ENCODE peak calls at places on chromosome 2, in five cellular contexts. H is cardiac fibroblast, B is OCI-LY7, W is astrocyte of the spinal cord, R is left ventricle myocardium inferior. P is an unnamed sample.

GRCh38 chr2:191189112-191189635 is 38.4 kb upstream of the STAT4 start:
- DNase-seq in R (no peak), W (no peak), B (no peak), H (no peak), P (no peak)

GRCh38 chr2:199278099-199278498 is 179.6 kb downstream of the SATB2 start:
- DNase-seq in H (no peak), R (no peak), B (no peak), W (peak; percentile 88), P (peak; percentile 34)

GRCh38 chr2:151576080-151576479 is 158.2 kb downstream of the NEB start:
- DNase-seq in R (no peak), B (no peak), W (no peak), H (no peak), P (no peak)

GRCh38 chr2:84959494-84960156 is 11.3 kb upstream of the KCMF1 start:
- DNase-seq in B (no peak), H (peak; percentile 24), R (no peak), W (no peak), P (no peak)

GRCh38 chr2:239152239-239152915 is 248.4 kb downstream of the HDAC4 start:
- DNase-seq in H (no peak), R (peak; percentile 24), W (no peak), B (no peak), P (no peak)

GRCh38 chr2:64067326-64067725 is 48.1 kb upstream of the VPS54 start:
- DNase-seq in W (no peak), H (peak; percentile 22), R (no peak), B (no peak), P (no peak)

GRCh38 chr2:45769786-45770576 is 118.5 kb downstream of the PRKCE start:
- DNase-seq in B (peak; percentile 34), R (no peak), W (no peak), H (no peak), P (no peak)

GRCh38 chr2:29262681-29263260 is 147.6 kb downstream of the CLIP4 start:
- DNase-seq in R (no peak), H (no peak), W (peak; percentile 7), B (no peak), P (no peak)

GRCh38 chr2:102060047-102060446 is 68.3 kb downstream of the IL1R2 start:
- DNase-seq in H (no peak), W (no peak), B (no peak), R (no peak), P (no peak)

GRCh38 chr2:38778686-38779082 is 674 bp downstream of the GEMIN6 start:
- DNase-seq in R (no peak), B (peak; percentile 17), W (no peak), H (no peak), P (no peak)

GRCh38 chr2:237895544-237896506 is 36.4 kb downstream of the RAMP1 start:
- DNase-seq in R (peak; percentile 74), W (peak; percentile 38), B (no peak), H (peak; percentile 41), P (no peak)

GRCh38 chr2:109318949-109319342 is 189.9 kb downstream of the SH3RF3 start:
- DNase-seq in B (no peak), W (no peak), H (no peak), R (no peak), P (no peak)

GRCh38 chr2:79580175-79580574 is 67.3 kb downstream of the CTNNA2 start:
- DNase-seq in R (no peak), W (peak; percentile 51), H (no peak), B (no peak), P (no peak)

GRCh38 chr2:206799083-206799482 is 33.7 kb downstream of the FASTKD2 start:
- DNase-seq in H (peak; percentile 35), B (no peak), R (no peak), W (no peak), P (no peak)

GRCh38 chr2:232230557-232230956 is 148.0 kb upstream of the ALPP start:
- DNase-seq in R (no peak), H (peak; percentile 10), B (peak; percentile 52), W (no peak), P (no peak)
- TF ChIP-seq CTCF in R (peak; percentile 15), H (no peak), B (peak; percentile 74), W (peak; percentile 19), P (peak; percentile 33)

DNA sequence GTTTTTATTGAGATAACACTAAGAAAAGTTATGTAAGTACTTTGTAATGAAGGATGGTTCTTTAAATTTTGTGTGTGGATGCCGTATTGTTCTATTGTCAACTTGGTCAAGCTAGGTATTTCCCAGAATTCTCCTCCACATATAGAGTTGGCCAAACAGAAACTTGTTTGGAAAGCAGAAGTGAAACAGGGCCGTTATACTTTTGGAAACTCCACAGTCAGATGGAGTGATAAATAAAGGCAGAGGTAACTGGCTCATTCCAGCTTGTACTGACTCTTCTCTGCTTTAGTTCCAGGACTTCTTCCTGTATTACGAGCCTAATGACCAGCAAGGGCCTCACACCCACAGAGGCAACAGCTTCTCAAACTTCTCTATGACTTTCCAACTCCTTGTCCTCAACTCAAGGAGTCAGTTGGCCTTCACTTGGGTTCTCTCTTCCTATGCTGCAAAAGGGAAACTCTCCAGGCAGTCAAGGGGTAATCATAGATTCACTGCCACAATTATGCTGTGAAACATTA is 16.4 kb upstream of the STARD7 start:
- DNase-seq in W (no peak), B (peak; percentile 84), R (no peak), H (no peak), P (no peak)
- H3K4me3 ChIP-seq in W (no peak overlapping the region), B (peak overlapping the region; percentile 42), R (no peak overlapping the region), H (no peak overlapping the region), P (no peak overlapping the region)

GRCh38 chr2:22992446-22992845 is 392.5 kb upstream of the KLHL29 start:
- DNase-seq in B (no peak), R (no peak), H (no peak), W (no peak), P (no peak)

GRCh38 chr2:22995576-22995975 is 389.4 kb upstream of the KLHL29 start:
- DNase-seq in W (no peak), B (no peak), R (no peak), H (no peak), P (no peak)

GRCh38 chr2:22991844-22992243 is 393.1 kb upstream of the KLHL29 start:
- DNase-seq in W (no peak), B (no peak), R (no peak), H (no peak), P (no peak)
- TF ChIP-seq CTCF in W (no peak), B (peak; percentile 47), R (peak; percentile 39), H (no peak), P (peak; percentile 15)

DNA sequence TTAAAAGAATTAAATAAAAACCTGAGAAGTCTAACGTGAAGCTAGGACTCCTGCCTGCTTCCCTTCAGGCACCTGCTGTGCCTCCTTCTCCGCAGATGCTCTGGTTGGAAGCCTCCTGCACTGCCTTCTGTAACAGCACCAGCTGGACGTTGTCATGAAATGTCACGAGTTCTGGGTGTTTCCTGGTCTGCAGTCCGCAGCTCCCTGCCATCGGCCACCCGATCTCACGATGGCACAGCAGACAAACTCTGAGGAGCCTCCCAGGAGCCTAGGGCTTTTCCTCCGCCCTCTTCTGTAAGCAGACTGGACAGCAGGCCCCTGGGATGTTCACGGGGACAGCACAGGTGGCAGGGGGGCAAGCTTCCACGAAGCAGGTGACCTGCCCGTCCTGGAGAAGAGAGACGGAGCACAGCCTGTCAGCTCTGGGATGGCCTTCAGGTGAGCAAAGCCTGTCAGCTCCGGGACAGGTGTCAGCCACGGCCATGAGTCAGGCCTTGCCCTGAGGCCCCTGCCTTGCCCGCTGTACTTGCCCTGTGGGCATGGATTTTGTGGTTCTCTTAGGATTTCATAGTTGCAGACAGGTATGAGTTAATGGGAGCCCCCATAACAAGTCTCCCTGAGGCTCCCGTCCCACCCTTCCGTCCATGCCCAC is 110.3 kb downstream of the PXDN start:
- DNase-seq in R (no peak), H (no peak), W (no peak), B (no peak), P (no peak)
- H3K4me3 ChIP-seq in R (no peak overlapping the region), H (no peak overlapping the region), W (no peak overlapping the region), B (no peak overlapping the region), P (no peak overlapping the region)

DNA sequence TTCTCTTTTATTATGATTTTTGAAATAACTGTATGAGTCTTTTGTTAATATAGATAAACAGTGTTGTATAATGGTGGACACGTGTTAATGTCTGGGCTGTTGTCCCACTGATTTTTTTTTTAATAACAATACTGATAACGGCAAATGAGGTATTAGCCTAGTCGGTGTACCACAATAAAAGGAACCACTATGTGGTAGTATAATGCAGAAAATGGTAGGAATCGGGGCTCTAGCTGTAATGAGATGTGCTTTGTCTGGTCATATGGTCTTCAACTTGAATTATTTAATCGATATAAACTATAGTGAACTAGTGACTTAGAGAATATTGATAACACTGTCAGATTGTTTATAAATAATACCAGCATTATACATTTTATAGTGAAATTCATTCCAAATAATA is 517.9 kb upstream of the SPHKAP start:
- DNase-seq in B (no peak), R (no peak), W (peak; percentile 45), H (peak; percentile 73), P (no peak)
- TF ChIP-seq CTCF in B (no peak), R (peak; percentile 55), W (peak; percentile 26), H (peak; percentile 33), P (peak; percentile 31)